ENCODE peak calls at places on chromosomes 13 and 19, in four cellular contexts. O, K, G and B are unnamed samples.

GRCh38 chr13:33111414-33112110 is 95.3 kb downstream of the KL start:
- DNase-seq in O (no peak), K (peak; percentile 82), G (no peak), B (no peak)

GRCh38 chr19:2549701-2550191 is 73.8 kb downstream of the GADD45B start:
- DNase-seq in G (no peak), K (no peak), O (no peak), B (no peak)

GRCh38 chr13:26811636-26812035 is 51.0 kb upstream of the GPR12 start:
- DNase-seq in O (no peak), G (no peak), K (no peak), B (no peak)

GRCh38 chr19:49613374-49613773 is 22.4 kb downstream of the PRR12 start:
- DNase-seq in G (peak; percentile 68), O (no peak), K (no peak), B (no peak)

GRCh38 chr19:29724102-29724641 is 9.1 kb upstream of the C19orf12 start:
- DNase-seq in K (no peak), O (no peak), G (no peak), B (peak; percentile 62)

GRCh38 chr13:35514801-35515502 is 38.5 kb upstream of the MAB21L1 start:
- DNase-seq in G (no peak), O (no peak), K (no peak), B (no peak)

GRCh38 chr13:28268800-28269223 is 130.5 kb downstream of the PAN3 start:
- DNase-seq in K (no peak), G (no peak), O (no peak), B (no peak)

GRCh38 chr13:30453727-30454126 is 12.0 kb downstream of the HMGB1 start:
- DNase-seq in K (no peak), O (no peak), G (no peak), B (no peak)

GRCh38 chr19:46471116-46471733 is at the start of gene PNMA8A:
- DNase-seq in K (no peak), G (peak; percentile 65), O (peak; percentile 89), B (peak; percentile 95)

GRCh38 chr19:34118879-34119748 is 53.2 kb upstream of the LSM14A start:
- DNase-seq in O (no peak), K (no peak), G (no peak), B (no peak)

GRCh38 chr19:750640-751423 is at the start of gene MISP:
- DNase-seq in O (no peak), K (no peak), G (peak; percentile 41), B (no peak)

GRCh38 chr19:751501-752341 is 809 bp downstream of the MISP start:
- DNase-seq in G (peak; percentile 84), K (peak; percentile 53), O (peak; percentile 68), B (no peak)

GRCh38 chr19:754530-754929 is 3.6 kb downstream of the MISP start:
- DNase-seq in O (no peak), K (no peak), G (no peak), B (no peak)

GRCh38 chr19:755063-755462 is 4.2 kb downstream of the MISP start:
- DNase-seq in G (no peak), K (no peak), O (no peak), B (no peak)

DNA sequence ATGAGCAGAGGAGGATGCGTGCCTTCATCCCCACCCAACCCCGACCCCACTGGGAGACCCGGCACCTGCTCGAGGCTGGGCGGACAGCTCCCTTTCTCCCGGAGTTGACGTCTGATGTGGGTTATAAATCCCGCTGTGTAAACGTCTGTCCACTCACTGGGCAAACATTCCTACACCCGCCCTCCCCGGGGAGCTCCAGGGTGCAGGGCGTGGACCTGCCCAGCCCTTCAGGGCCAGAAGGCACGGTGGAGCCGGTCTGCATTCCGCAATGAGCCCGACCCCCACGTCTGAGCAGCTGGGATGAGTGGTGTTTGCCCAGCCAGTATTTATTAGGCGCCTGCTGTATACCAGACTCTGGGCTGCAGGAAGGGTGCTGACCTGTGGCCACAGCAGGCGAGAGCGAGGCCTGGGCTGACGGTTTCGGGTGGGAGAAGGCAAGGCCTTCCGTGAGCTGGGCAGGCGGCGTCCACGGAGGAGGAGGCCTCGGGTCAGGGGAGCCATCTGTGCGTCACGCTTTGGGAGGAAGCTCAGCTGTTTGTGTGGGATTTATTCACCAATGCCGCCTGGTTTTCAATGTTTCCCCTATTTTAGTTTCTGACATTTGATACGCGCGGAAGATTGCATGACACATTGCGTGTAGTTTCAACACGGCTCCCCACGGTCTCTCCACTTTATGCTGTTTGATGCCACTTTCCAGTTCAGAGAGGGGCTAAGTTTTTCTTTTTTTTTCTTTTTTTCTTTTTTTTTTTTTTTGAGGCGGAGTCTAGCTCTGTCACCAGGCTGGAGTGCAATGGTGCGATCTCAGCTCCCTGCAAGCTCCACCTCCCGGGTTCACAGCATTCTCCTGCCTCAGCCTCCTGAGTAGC is 2.0 kb downstream of the MISP start:
- DNase-seq in O (no peak), G (peak; percentile 95), K (peak; percentile 92), B (no peak)
- TF ChIP-seq NR3C1 in O (no peak), G (no peak), K (no peak), B (no peak)

GRCh38 chr13:50124536-50125305 is 109.5 kb downstream of the KCNRG start:
- DNase-seq in G (peak; percentile 88), O (peak; percentile 96), K (peak; percentile 33), B (peak; percentile 68)
- TF ChIP-seq NR3C1 in G (no peak), O (no peak), K (no peak), B (no peak)

GRCh38 chr13:40116008-40116407 is 460.5 kb downstream of the COG6 start:
- DNase-seq in O (peak; percentile 56), K (peak; percentile 73), G (peak; percentile 60), B (no peak)

GRCh38 chr13:40115456-40115855 is 460.0 kb downstream of the COG6 start:
- DNase-seq in G (no peak), K (no peak), O (no peak), B (no peak)

GRCh38 chr13:40109324-40109958 is 454.0 kb downstream of the COG6 start:
- DNase-seq in O (no peak), K (no peak), G (peak; percentile 5), B (no peak)

GRCh38 chr13:40114305-40114896 is 458.9 kb downstream of the COG6 start:
- DNase-seq in O (no peak), K (no peak), G (no peak), B (no peak)

GRCh38 chr13:40113644-40114304 is 458.3 kb downstream of the COG6 start:
- DNase-seq in O (no peak), G (no peak), K (no peak), B (no peak)
- TF ChIP-seq NR3C1 in O (no peak), G (no peak), K (no peak), B (no peak)

GRCh38 chr19:41225238-41226052 is 6.4 kb downstream of the AXL start:
- DNase-seq in G (peak; percentile 100), K (peak; percentile 91), O (peak; percentile 74), B (peak; percentile 63)

GRCh38 chr19:41221514-41222205 is 2.6 kb downstream of the AXL start:
- DNase-seq in K (no peak), O (no peak), G (no peak), B (no peak)

GRCh38 chr19:41222240-41222639 is 3.2 kb downstream of the AXL start:
- DNase-seq in G (no peak), O (no peak), K (no peak), B (no peak)

GRCh38 chr19:41224632-41225031 is 5.6 kb downstream of the AXL start:
- DNase-seq in O (no peak), K (no peak), G (no peak), B (no peak)

GRCh38 chr19:41223431-41224234 is 4.6 kb downstream of the AXL start:
- DNase-seq in G (peak; percentile 94), O (no peak), K (peak; percentile 57), B (peak; percentile 65)
- TF ChIP-seq NR3C1 in G (no peak), O (no peak), K (no peak), B (no peak)

GRCh38 chr19:322616-323015 is 22.0 kb downstream of the MIER2 start:
- DNase-seq in O (no peak), K (no peak), G (no peak), B (no peak)
- TF ChIP-seq NR3C1 in O (no peak), K (no peak), G (no peak), B (no peak)

GRCh38 chr19:12733369-12733896 is 1.1 kb downstream of the TRIR start:
- DNase-seq in G (peak; percentile 59), O (peak; percentile 71), K (peak; percentile 44), B (no peak)
- TF ChIP-seq NR3C1 in G (no peak), O (no peak), K (no peak), B (no peak)

GRCh38 chr13:111211789-111212516 is 96.8 kb downstream of the ARHGEF7 start:
- DNase-seq in O (no peak), K (no peak), G (no peak), B (no peak)

GRCh38 chr13:111216166-111216960 is 101.3 kb downstream of the ARHGEF7 start:
- DNase-seq in G (peak; percentile 36), O (no peak), K (peak; percentile 29), B (peak; percentile 65)

GRCh38 chr13:111215081-111216047 is 100.3 kb downstream of the ARHGEF7 start:
- DNase-seq in G (no peak), O (no peak), K (no peak), B (no peak)

GRCh38 chr13:111212517-111212873 is 97.4 kb downstream of the ARHGEF7 start:
- DNase-seq in K (no peak), G (no peak), O (no peak), B (no peak)

GRCh38 chr13:111213964-111214726 is 99.0 kb downstream of the ARHGEF7 start:
- DNase-seq in K (no peak), O (no peak), G (no peak), B (no peak)
- TF ChIP-seq NR3C1 in K (no peak), O (no peak), G (no peak), B (no peak)

DNA sequence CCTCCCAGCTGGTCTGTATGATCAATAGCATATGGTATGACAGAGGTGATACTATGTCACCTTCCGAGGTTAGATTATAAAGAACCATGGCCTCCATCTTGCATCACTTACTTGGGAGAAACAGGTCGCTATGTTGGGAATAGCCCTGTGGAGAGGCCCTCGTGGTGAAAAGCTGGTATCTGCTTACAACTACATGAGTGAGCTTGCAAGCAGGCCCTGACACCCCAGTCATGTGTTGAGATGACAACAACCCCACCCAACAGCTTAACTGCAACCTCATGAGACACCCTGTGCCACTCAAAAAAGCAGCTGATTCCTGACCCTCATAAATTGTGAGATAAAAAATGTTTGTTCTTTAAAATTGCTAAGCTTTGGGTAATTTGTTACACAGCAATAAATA is 18.8 kb downstream of the MTRF1 start:
- DNase-seq in K (no peak), O (no peak), G (no peak), B (no peak)
- TF ChIP-seq NR3C1 in K (no peak), O (no peak), G (no peak), B (no peak)